ENCODE peak calls at places on chromosomes 4 and X, in five cellular contexts. F is fibroblast of lung, N is AG10803, C is left lung, T is A549. S is an unnamed sample.

GRCh38 chr4:146522862-146523205 is 1.1 kb upstream of the SLC10A7 start:
- DNase-seq in N (no peak), C (no peak), F (peak), T (peak), S (no peak)

GRCh38 chr4:1047976-1048780 is 36.8 kb downstream of the FGFRL1 start:
- DNase-seq in F (no peak), T (no peak), C (peak), N (no peak), S (no peak)

GRCh38 chr4:132266374-132266773 is 882.7 kb upstream of the PCDH10 start:
- DNase-seq in C (no peak), T (no peak), N (no peak), F (no peak), S (no peak)

GRCh38 chr4:138088449-138089208 is 153.5 kb downstream of the SLC7A11 start:
- DNase-seq in T (no peak), F (no peak), N (no peak), C (peak), S (no peak)

GRCh38 chrX:13821740-13822139 is 4.8 kb upstream of the GPM6B start:
- DNase-seq in T (no peak), C (no peak), N (no peak), F (no peak), S (no peak)

GRCh38 chr4:24096603-24097002 is 206.8 kb upstream of the PPARGC1A start:
- DNase-seq in F (no peak), C (no peak), N (no peak), T (no peak), S (no peak)

GRCh38 chr4:68272860-68273259 is 27.4 kb upstream of the TMPRSS11B start:
- DNase-seq in C (no peak), T (no peak), F (peak), N (peak), S (no peak)

GRCh38 chr4:156615066-156615514 is 356.5 kb downstream of the PDGFC start:
- DNase-seq in T (no peak), F (peak), C (no peak), N (peak), S (no peak)

GRCh38 chrX:119622356-119623232 is 16.4 kb upstream of the NKRF start:
- DNase-seq in C (no peak), F (peak), N (peak), T (no peak), S (no peak)

GRCh38 chrX:14936561-14936960 is 63.3 kb downstream of the MOSPD2 start:
- DNase-seq in N (peak), F (peak), T (peak), C (no peak), S (no peak)

DNA sequence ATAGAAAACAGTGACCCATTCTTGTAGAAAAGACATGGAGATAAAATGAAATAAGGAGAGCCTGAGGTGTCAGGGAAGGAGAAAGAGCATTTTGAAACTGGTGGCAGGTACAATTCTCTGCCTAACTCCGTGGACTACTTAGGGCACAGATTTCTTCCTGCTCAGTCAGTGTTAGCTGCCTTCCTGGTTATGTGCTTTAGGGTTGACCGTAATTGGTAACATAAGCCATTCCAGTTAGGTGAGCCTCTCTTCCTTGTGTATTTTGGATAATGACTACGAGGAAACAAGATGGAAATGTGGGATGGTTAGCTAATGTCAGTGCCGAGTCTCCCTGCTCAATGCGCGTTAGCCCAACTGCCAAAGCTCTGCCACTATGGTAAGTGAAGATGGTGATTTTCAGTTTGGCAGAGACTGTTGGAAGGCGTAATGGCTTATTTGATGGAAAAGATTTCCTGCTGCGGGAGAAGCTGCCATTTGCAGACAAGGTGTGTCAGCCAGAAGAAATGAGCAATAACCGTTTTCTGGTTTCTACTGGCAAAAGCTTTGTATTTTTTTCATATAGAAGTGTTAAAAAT is 174.1 kb downstream of the CBR4 start:
- DNase-seq in T (no peak), C (no peak), N (no peak), F (no peak), S (no peak)
- H3K4me3 ChIP-seq in T (no peak), C (no peak), N (no peak), F (no peak), S (no peak)

GRCh38 chr4:74344031-74344430 is 20.9 kb upstream of the EREG start:
- DNase-seq in F (no peak), C (no peak), T (no peak), N (no peak), S (no peak)
- TF ChIP-seq CTCF in F (no peak), C (no peak), T (no peak), N (no peak), S (no peak)

DNA sequence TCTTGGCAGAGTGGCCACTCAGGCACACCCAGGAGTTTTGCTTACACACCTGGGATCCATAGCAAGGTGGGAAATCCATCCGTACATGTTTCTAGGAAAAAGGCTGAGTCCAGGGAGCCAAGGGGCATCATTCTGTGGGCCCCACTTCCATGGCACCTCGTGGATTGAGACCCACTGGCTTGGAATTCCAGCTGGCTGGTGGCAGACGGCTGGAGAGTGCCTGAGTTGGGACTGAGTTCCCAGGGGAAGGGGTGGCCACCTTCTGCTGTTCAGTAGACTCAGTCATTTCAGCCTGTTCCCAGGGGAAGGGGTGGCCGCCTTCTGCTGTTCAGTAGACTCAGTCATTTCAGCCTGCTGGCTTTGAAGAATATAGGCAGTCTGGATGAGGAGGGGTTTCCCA is 366.0 kb upstream of the GRIA3 start:
- DNase-seq in F (no peak), N (no peak), C (no peak), T (no peak), S (no peak)
- H3K4me3 ChIP-seq in F (no peak), N (no peak), C (no peak), T (no peak), S (no peak)

DNA sequence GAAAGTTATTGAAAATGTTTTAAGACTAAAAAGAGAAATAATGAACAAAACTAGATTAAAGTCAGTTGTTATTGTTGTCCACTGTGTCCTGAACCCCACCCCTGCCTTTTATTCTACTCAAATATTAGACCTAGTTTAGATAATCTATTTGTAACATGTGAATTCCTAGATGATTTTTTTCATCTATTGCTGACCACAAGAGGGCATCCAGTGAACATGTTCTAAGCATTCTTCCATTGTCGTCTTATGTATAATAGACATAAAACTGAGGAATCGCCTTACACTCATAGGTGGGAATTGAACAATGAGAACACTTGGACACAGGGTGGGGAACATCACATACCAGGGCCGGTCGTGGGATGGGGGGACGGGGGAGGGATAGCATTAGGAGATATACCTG is 36.4 kb upstream of the HPRT1 start:
- DNase-seq in F (peak), N (peak), T (peak), C (no peak), S (peak)
- TF ChIP-seq CTCF in F (peak), N (peak), T (peak), C (no peak), S (peak)

DNA sequence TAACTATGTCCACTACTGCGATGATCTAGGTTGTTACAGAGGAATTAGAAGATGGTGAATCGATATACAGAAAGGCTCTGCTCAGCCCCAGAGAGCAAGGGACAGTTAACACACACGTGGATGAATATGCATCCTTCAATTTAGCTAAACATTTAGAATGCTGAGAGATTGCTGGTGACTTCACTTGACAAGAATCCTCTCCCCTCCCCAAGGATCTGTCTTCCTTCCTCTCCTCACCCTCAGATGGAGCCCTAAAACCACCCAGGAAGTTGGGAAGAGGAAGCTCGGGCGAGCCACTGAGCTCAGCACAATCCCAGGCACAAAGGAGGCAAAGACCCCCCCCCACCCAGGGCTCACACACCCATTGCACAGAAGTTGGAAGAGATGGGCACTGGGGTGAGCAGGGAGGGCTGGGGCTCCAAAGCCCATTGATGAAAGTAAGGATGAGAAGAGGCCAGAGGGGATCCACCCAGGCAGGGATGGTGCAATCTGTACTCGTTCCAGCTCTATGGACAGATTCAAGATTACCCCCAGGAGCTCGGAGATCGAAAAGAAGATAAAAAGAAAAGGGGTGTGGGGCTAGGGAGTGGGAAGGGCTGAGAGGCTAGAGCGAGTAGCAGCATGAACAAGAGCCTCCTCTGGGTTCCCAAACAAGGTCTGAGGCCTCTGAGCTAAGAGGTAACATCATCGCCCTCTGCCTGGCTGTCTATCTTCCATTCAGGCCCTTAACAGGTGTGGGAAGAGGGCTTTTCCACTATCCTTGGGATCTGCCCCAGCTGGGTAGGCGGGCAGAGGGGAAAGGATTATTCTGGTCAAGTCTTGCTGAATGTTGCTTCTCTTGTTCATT is 1.3 kb downstream of the TFE3 start:
- DNase-seq in T (peak), C (no peak), N (peak), F (peak), S (no peak)
- H3K4me3 ChIP-seq in T (peak), C (peak), N (peak), F (peak), S (peak)

DNA sequence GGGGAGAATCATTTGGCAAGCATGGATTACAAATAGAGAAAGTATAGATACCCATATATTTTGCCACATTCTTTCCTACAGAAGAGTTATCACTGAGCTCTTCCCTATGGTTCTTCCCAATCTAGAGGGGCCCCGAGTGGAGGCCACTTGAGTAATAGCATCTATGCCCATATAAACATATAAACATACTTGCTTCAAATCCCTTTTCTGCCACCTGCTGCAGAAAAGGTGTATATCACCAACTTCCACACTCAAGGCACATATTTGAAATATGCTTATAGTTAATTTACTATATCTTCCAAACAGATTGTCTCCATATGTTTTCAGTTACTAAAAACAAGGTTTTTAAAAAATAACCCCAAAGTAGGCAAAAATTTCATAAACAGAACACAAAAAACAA is 642.8 kb upstream of the DIPK2B start:
- DNase-seq in N (no peak), C (no peak), F (no peak), T (peak), S (no peak)
- TF ChIP-seq CTCF in N (no peak), C (no peak), F (no peak), T (peak), S (peak)

DNA sequence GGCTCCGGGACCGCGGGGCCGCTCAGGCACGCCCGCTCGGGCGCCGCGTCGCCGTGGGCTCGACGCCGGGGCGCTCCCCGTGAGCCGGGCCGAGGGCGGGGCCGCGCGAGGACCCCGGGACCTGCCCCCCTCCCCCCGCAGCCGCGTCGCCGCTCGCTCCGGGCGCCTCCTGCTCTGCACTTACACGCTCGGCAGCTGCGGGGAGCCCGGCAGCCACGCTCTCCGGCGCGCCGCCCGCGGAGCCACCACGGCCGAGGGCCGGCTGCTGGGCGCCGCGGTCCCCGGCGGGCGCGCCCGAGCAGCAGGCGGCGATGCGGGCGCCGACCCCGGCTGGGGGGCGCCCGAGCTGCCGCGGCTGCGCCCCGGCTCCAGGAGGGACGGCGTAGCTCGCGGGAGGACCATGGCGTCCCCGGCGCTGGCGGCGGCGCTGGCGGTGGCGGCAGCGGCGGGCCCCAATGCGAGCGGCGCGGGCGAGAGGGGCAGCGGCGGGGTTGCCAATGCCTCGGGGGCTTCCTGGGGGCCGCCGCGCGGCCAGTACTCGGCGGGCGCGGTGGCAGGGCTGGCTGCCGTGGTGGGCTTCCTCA is at the start of gene ADRA2C:
- DNase-seq in C (no peak), N (peak), F (peak), T (peak), S (no peak)
- H3K4me3 ChIP-seq in C (no peak), N (peak), F (peak), T (peak), S (peak)

S was measured in retinal pigment epithelial cell.